ENCODE peak calls at places on chromosomes 5 and 9, in ten cellular contexts. P, T, W, L, Z, J, Y, U, Q and F are unnamed samples.

GRCh38 chr5:13606051-13606450 is 338.4 kb downstream of the DNAH5 start:
- DNase-seq in Q (no peak), L (no peak), J (no peak), Y (no peak), P (no peak), U (no peak), T (no peak), Z (no peak), W (peak; percentile 23), F (no peak)

GRCh38 chr9:134187110-134187531 is 22.8 kb upstream of the RNU6ATAC start:
- DNase-seq in T (no peak), W (no peak), L (no peak), U (no peak), Y (no peak), Z (no peak), P (no peak), Q (peak; percentile 15), J (peak; percentile 73), F (no peak)

GRCh38 chr9:33781736-33782135 is 13.6 kb upstream of the PRSS3 start:
- DNase-seq in P (no peak), T (no peak), Z (no peak), L (no peak), Q (no peak), U (no peak), Y (no peak), J (no peak), W (no peak), F (no peak)

GRCh38 chr9:72363908-72364678 is 915 bp downstream of the ZFAND5 start:
- DNase-seq in T (peak; percentile 72), Z (peak; percentile 40), J (peak; percentile 69), Y (peak; percentile 68), P (peak; percentile 60), U (peak; percentile 30), W (no peak), Q (peak; percentile 58), L (no peak), F (peak; percentile 64)

GRCh38 chr9:86525182-86525581 is 171.0 kb upstream of the TUT7 start:
- DNase-seq in L (no peak), J (no peak), U (no peak), T (no peak), Y (no peak), W (no peak), Q (no peak), P (no peak), Z (no peak), F (no peak)

GRCh38 chr5:123094227-123094918 is 5.3 kb downstream of the PRDM6 start:
- DNase-seq in Q (no peak), J (peak; percentile 61), T (peak; percentile 34), L (no peak), U (no peak), Y (peak; percentile 69), Z (no peak), W (no peak), P (peak; percentile 83), F (no peak)

GRCh38 chr5:34053133-34053532 is 10.1 kb upstream of the C1QTNF3 start:
- DNase-seq in W (peak; percentile 50), L (no peak), J (no peak), P (peak; percentile 93), T (no peak), Y (peak; percentile 72), Z (no peak), Q (no peak), U (no peak), F (peak; percentile 93)

GRCh38 chr5:133179405-133179804 is 127.6 kb downstream of the HSPA4 start:
- DNase-seq in T (no peak), Y (no peak), J (no peak), L (no peak), P (no peak), U (no peak), Z (no peak), Q (no peak), W (no peak), F (no peak)

GRCh38 chr5:74182603-74183002 is 457.9 kb downstream of the ENC1 start:
- DNase-seq in Q (no peak), Y (no peak), L (no peak), J (no peak), P (no peak), W (no peak), U (no peak), T (no peak), Z (no peak), F (no peak)

GRCh38 chr5:172929371-172929838 is 29.8 kb upstream of the RPL26L1 start:
- DNase-seq in Z (no peak), U (no peak), L (no peak), Y (peak; percentile 82), T (no peak), W (no peak), Q (no peak), P (peak; percentile 74), J (no peak), F (peak; percentile 96)

GRCh38 chr9:34493972-34494535 is 28.7 kb downstream of the ENHO start:
- DNase-seq in Y (peak; percentile 44), P (peak; percentile 63), J (peak; percentile 80), L (no peak), Z (peak; percentile 70), U (no peak), W (peak; percentile 10), Q (peak; percentile 41), T (peak; percentile 84), F (peak; percentile 32)

GRCh38 chr5:55829956-55830355 is 21.2 kb upstream of the IL31RA start:
- DNase-seq in T (no peak), U (no peak), Z (no peak), L (no peak), Y (no peak), W (no peak), J (no peak), P (no peak), Q (no peak), F (no peak)

GRCh38 chr5:38666668-38667498 is 110.4 kb upstream of the LIFR start:
- DNase-seq in U (no peak), L (peak; percentile 19), Q (peak; percentile 63), J (no peak), T (peak; percentile 18), W (no peak), P (peak; percentile 72), Z (no peak), Y (peak; percentile 75), F (peak; percentile 26)

GRCh38 chr5:16787278-16787677 is 148.8 kb downstream of the MYO10 start:
- DNase-seq in W (no peak), Q (no peak), Z (no peak), J (no peak), L (no peak), Y (no peak), U (no peak), T (no peak), P (peak; percentile 56), F (no peak)

GRCh38 chr9:13750061-13750460 is 470.6 kb upstream of the MPDZ start:
- DNase-seq in L (no peak), Y (peak; percentile 84), P (peak; percentile 99), T (no peak), U (no peak), Z (no peak), J (no peak), Q (no peak), W (peak; percentile 83), F (peak; percentile 83)

GRCh38 chr5:980001-980588 is 28.5 kb upstream of the NKD2 start:
- DNase-seq in L (no peak), Y (no peak), J (peak; percentile 63), Z (peak; percentile 37), P (no peak), U (no peak), W (no peak), Q (no peak), T (peak; percentile 46), F (peak; percentile 44)

GRCh38 chr9:94656190-94656589 is 16.9 kb upstream of the FBP1 start:
- DNase-seq in L (no peak), T (peak; percentile 72), Q (no peak), P (no peak), J (no peak), Z (no peak), W (no peak), U (no peak), Y (no peak), F (no peak)
- H3K4me3 ChIP-seq in L (no peak overlapping the region), T (peak overlapping the region; percentile 10), Q (peak overlapping the region; percentile 33), P (no peak overlapping the region), J (no peak overlapping the region), Z (no peak overlapping the region), W (no peak overlapping the region), U (peak overlapping the region; percentile 34), Y (no peak overlapping the region), F (peak overlapping the region; percentile 5)

GRCh38 chr5:63961598-63962161 is 565 bp downstream of the HTR1A start:
- DNase-seq in T (peak; percentile 75), Q (no peak), L (no peak), W (no peak), P (no peak), J (peak; percentile 31), U (no peak), Z (no peak), Y (no peak), F (no peak)
- H3K4me3 ChIP-seq in T (peak overlapping the region; percentile 45), Q (no peak overlapping the region), L (no peak overlapping the region), W (no peak overlapping the region), P (no peak overlapping the region), J (peak overlapping the region; percentile 48), U (no peak overlapping the region), Z (peak overlapping the region; percentile 73), Y (no peak overlapping the region), F (no peak overlapping the region)

DNA sequence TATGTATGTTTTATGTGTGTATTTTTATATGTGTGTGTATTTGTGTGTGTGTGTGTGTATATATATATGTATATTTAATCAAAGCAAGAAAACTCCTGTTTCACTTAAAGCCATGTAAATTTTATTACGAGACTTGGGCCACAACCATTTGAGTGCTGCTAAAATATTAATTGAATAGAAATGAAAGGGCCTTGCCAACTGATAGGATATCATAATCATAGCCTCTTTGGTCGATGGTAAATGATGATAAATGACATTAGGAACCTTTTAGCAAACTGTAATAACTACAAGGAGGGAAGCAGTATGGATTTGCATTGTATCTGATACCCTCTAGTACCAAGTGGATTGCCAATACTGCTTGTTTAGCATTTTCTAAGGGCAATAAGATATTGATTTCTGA is 7.9 kb downstream of the TLE4 start:
- DNase-seq in U (no peak), J (no peak), Q (no peak), P (no peak), L (no peak), T (no peak), W (no peak), Y (no peak), Z (no peak), F (no peak)
- H3K4me3 ChIP-seq in U (no peak overlapping the region), J (no peak overlapping the region), Q (no peak overlapping the region), P (no peak overlapping the region), L (no peak overlapping the region), T (peak overlapping the region; percentile 0), W (no peak overlapping the region), Y (no peak overlapping the region), Z (no peak overlapping the region), F (no peak overlapping the region)

GRCh38 chr9:90433398-90433890 is 209.2 kb downstream of the DIRAS2 start:
- DNase-seq in Y (peak; percentile 8), T (peak; percentile 89), Q (no peak), P (no peak), L (no peak), W (peak; percentile 99), U (no peak), Z (peak; percentile 79), J (peak; percentile 74), F (peak; percentile 1)
- H3K4me3 ChIP-seq in Y (no peak overlapping the region), T (peak overlapping the region; percentile 33), Q (no peak overlapping the region), P (no peak overlapping the region), L (no peak overlapping the region), W (peak overlapping the region; percentile 43), U (no peak overlapping the region), Z (peak overlapping the region; percentile 43), J (peak overlapping the region; percentile 25), F (no peak overlapping the region)

DNA sequence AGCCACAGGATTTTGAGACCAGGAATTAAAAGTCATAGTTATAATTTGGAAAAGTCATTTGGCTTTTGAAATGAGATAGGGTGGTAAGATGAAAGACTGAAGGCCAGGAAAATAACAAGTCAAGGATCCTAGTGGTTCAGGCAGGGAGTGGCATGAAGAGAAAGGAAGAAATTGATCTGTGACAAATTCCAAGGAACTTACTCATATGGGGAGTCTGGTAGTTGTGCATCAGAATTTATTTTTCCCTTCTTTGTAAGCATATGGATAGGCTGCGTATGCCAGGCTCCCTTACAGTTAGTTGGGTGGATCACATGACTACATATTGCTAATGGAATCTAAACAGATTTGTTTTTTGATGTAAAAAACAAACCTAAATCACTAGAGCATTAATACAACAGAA is 21.0 kb downstream of the ISL1 start:
- DNase-seq in J (no peak), Q (no peak), L (peak; percentile 13), T (no peak), P (no peak), Y (no peak), U (no peak), W (no peak), Z (no peak), F (no peak)
- H3K4me3 ChIP-seq in J (no peak overlapping the region), Q (no peak overlapping the region), L (no peak overlapping the region), T (no peak overlapping the region), P (no peak overlapping the region), Y (no peak overlapping the region), U (no peak overlapping the region), W (no peak overlapping the region), Z (no peak overlapping the region), F (no peak overlapping the region)